ENCODE peak calls at places on chromosomes 3 and 15, in nine cellular contexts. K is LHCN-M2; J is mesendoderm; N is lower lobe of right lung; R is stimulated activated CD8-positive, alpha-beta memory T cell treated with anti-CD3 and anti-CD28 coated beads, Interleukin-15, amount 100 ng/mL, for 24 hours; G is AG08396; F is stimulated activated CD4-positive, alpha-beta T cell treated with anti-CD3 and anti-CD28 coated beads, TNF-alpha, amount 100 ng/mL, for 4 hours; C is SJCRH30; Z is germinal center. P is an unnamed sample.

GRCh38 chr15:89122532-89123525 is 34.6 kb downstream of the ABHD2 start:
- DNase-seq in K (peak), J (no peak), N (no peak), R (no peak), G (no peak), F (no peak), C (no peak), Z (no peak), P (no peak)

GRCh38 chr3:161273589-161274218 is 52.6 kb downstream of the NMD3 start:
- DNase-seq in K (peak), J (peak), N (no peak), R (no peak), G (no peak), F (no peak), C (no peak), Z (no peak), P (no peak)

GRCh38 chr3:41580274-41580959 is 381.1 kb downstream of the CTNNB1 start:
- DNase-seq in K (no peak), J (no peak), N (no peak), R (no peak), G (no peak), F (no peak), C (no peak), Z (peak), P (no peak)

GRCh38 chr15:36877796-36878744 is 222.3 kb downstream of the MEIS2 start:
- DNase-seq in K (peak), J (peak), N (peak), R (no peak), G (no peak), F (no peak), C (no peak), Z (no peak), P (no peak)

GRCh38 chr3:49415931-49416601 is 3.8 kb downstream of the TCTA start:
- DNase-seq in K (peak), J (no peak), N (no peak), R (peak), G (no peak), F (peak), C (peak), Z (peak), P (peak)

GRCh38 chr15:70399204-70399603 is 301.5 kb upstream of the TLE3 start:
- DNase-seq in K (no peak), J (no peak), N (no peak), R (no peak), G (no peak), F (no peak), C (no peak), Z (no peak), P (no peak)

GRCh38 chr3:108202834-108203233 is 19.4 kb downstream of the IFT57 start:
- DNase-seq in K (no peak), J (peak), N (no peak), R (no peak), G (no peak), F (no peak), C (no peak), Z (no peak), P (no peak)

GRCh38 chr3:170154569-170155143 is 26.9 kb downstream of the PHC3 start:
- DNase-seq in K (no peak), J (no peak), N (no peak), R (no peak), G (no peak), F (no peak), C (no peak), Z (peak), P (no peak)

GRCh38 chr3:126746395-126747177 is 42.5 kb downstream of the CHCHD6 start:
- DNase-seq in K (peak), J (peak), N (peak), R (no peak), G (peak), F (no peak), C (no peak), Z (no peak), P (no peak)

GRCh38 chr15:90582553-90582952 is 52.8 kb downstream of the CRTC3 start:
- DNase-seq in K (no peak), J (no peak), N (no peak), R (no peak), G (no peak), F (no peak), C (no peak), Z (no peak), P (no peak)

GRCh38 chr15:56102401-56102800 is 109.0 kb upstream of the NEDD4 start:
- DNase-seq in K (no peak), J (no peak), N (no peak), R (no peak), G (no peak), F (no peak), C (no peak), Z (no peak), P (no peak)

GRCh38 chr3:102195198-102195948 is 239.4 kb upstream of the ZPLD1 start:
- DNase-seq in K (no peak), J (no peak), N (peak), R (no peak), G (no peak), F (no peak), C (no peak), Z (no peak), P (no peak)

GRCh38 chr15:99450896-99451358 is 114.9 kb upstream of the MEF2A start:
- DNase-seq in K (no peak), J (no peak), N (peak), R (peak), G (no peak), F (peak), C (peak), Z (no peak), P (no peak)

GRCh38 chr3:68972358-68972979 is 40.1 kb upstream of the TAFA4 start:
- DNase-seq in K (peak), J (peak), N (no peak), R (peak), G (peak), F (no peak), C (peak), Z (peak), P (no peak)

GRCh38 chr3:195468391-195468776 is 25.6 kb upstream of the ACAP2 start:
- DNase-seq in K (no peak), J (no peak), N (no peak), R (no peak), G (no peak), F (no peak), C (no peak), Z (no peak), P (no peak)

GRCh38 chr3:196268270-196269163 is 19.0 kb downstream of the PCYT1A start:
- DNase-seq in K (peak), J (peak), N (no peak), R (no peak), G (peak), F (no peak), C (no peak), Z (no peak), P (no peak)

GRCh38 chr3:188889070-188889491 is 282.7 kb upstream of the TPRG1 start:
- DNase-seq in K (no peak), J (no peak), N (no peak), R (no peak), G (no peak), F (no peak), C (no peak), Z (no peak), P (no peak)

GRCh38 chr3:171348121-171348520 is 112.1 kb downstream of the TNIK start:
- DNase-seq in K (no peak), J (no peak), N (no peak), R (no peak), G (no peak), F (no peak), C (no peak), Z (no peak), P (no peak)

GRCh38 chr15:35290301-35290721 is 205.2 kb upstream of the NANOGP8 start:
- DNase-seq in K (no peak), J (no peak), N (no peak), R (no peak), G (no peak), F (no peak), C (no peak), Z (no peak), P (no peak)

GRCh38 chr3:105415981-105416380 is 49.3 kb downstream of the ALCAM start:
- DNase-seq in K (no peak), J (peak), N (no peak), R (no peak), G (no peak), F (no peak), C (no peak), Z (no peak), P (no peak)

GRCh38 chr3:125313060-125313635 is 62.0 kb downstream of the ZNF148 start:
- DNase-seq in K (peak), J (peak), N (no peak), R (no peak), G (peak), F (no peak), C (no peak), Z (no peak), P (no peak)

GRCh38 chr15:97867870-97868269 is 92.6 kb upstream of the ARRDC4 start:
- DNase-seq in K (no peak), J (no peak), N (no peak), R (no peak), G (no peak), F (no peak), C (no peak), Z (no peak), P (no peak)

GRCh38 chr15:90376789-90377188 is 11.3 kb upstream of the IQGAP1 start:
- DNase-seq in K (no peak), J (no peak), N (no peak), R (no peak), G (no peak), F (no peak), C (no peak), Z (no peak), P (peak)

GRCh38 chr3:56210201-56210774 is 258.0 kb downstream of the ERC2 start:
- DNase-seq in K (no peak), J (peak), N (no peak), R (no peak), G (no peak), F (no peak), C (no peak), Z (no peak), P (no peak)

GRCh38 chr3:23153034-23153433 is 50.1 kb upstream of the UBE2E2 start:
- DNase-seq in K (no peak), J (no peak), N (no peak), R (no peak), G (no peak), F (no peak), C (no peak), Z (no peak), P (no peak)

GRCh38 chr3:120425877-120426276 is 24.9 kb downstream of the FSTL1 start:
- DNase-seq in K (no peak), J (no peak), N (no peak), R (no peak), G (peak), F (no peak), C (no peak), Z (no peak), P (no peak)

GRCh38 chr15:62779041-62779810 is 263.3 kb upstream of the TPM1 start:
- DNase-seq in K (peak), J (no peak), N (no peak), R (no peak), G (peak), F (no peak), C (no peak), Z (no peak), P (no peak)

GRCh38 chr3:49148159-49148558 is 15.3 kb upstream of the LAMB2 start:
- DNase-seq in K (no peak), J (no peak), N (no peak), R (no peak), G (no peak), F (no peak), C (no peak), Z (no peak), P (no peak)